ENCODE peak calls at places on chromosomes 16 and 17, in ten cellular contexts. Q is ascending aorta, H is choroid plexus epithelial cell, X is lower leg skin, R is lower lobe of right lung, U is fibroblast of the aortic adventitia, Z is H1, P is AG04450, A is heart right ventricle, E is GM12865. V is an unnamed sample.

GRCh38 chr17:63641678-63642077 is 19.5 kb downstream of the MAP3K3 start:
- DNase-seq in Q (no peak), H (no peak), X (peak), R (no peak), U (no peak), Z (no peak), P (no peak), A (peak), E (no peak), V (no peak)

GRCh38 chr16:5058476-5058875 is 7.3 kb downstream of the C16orf89 start:
- DNase-seq in Q (no peak), H (peak), X (no peak), R (no peak), U (no peak), Z (peak), P (no peak), A (peak), E (no peak), V (peak)

GRCh38 chr17:143785-144281 is 6.5 kb downstream of the SCGB1C2 start:
- DNase-seq in Q (peak), H (peak), X (peak), R (peak), U (peak), Z (peak), P (peak), A (peak), E (peak), V (peak)

GRCh38 chr17:35372846-35373531 is 432 bp downstream of the SLFN11 start:
- DNase-seq in Q (no peak), H (no peak), X (no peak), R (peak), U (peak), Z (no peak), P (no peak), A (no peak), E (peak), V (peak)

GRCh38 chr16:88337021-88337420 is 45.7 kb upstream of the ZNF469 start:
- DNase-seq in Q (no peak), H (peak), X (no peak), R (no peak), U (no peak), Z (no peak), P (no peak), A (no peak), E (no peak), V (no peak)

GRCh38 chr16:70695351-70696070 is 9.7 kb upstream of the MTSS2 start:
- DNase-seq in Q (no peak), H (peak), X (no peak), R (peak), U (no peak), Z (no peak), P (no peak), A (peak), E (no peak), V (no peak)

GRCh38 chr17:77591231-77591785 is 367.2 kb upstream of the TNRC6C start:
- DNase-seq in Q (no peak), H (no peak), X (no peak), R (no peak), U (no peak), Z (no peak), P (no peak), A (no peak), E (no peak), V (no peak)

GRCh38 chr17:39541652-39542051 is 66.1 kb downstream of the NEUROD2 start:
- DNase-seq in Q (peak), H (no peak), X (no peak), R (no peak), U (no peak), Z (no peak), P (no peak), A (no peak), E (no peak), V (no peak)

GRCh38 chr17:45143767-45144198 is 4.5 kb upstream of the HEXIM1 start:
- DNase-seq in Q (peak), H (peak), X (peak), R (peak), U (peak), Z (no peak), P (no peak), A (peak), E (no peak), V (peak)

GRCh38 chr16:84239910-84240309 is at the start of gene KCNG4:
- DNase-seq in Q (no peak), H (no peak), X (no peak), R (no peak), U (no peak), Z (no peak), P (no peak), A (no peak), E (no peak), V (no peak)

GRCh38 chr16:79767597-79768280 is 167.2 kb upstream of the MAF start:
- DNase-seq in Q (no peak), H (peak), X (no peak), R (no peak), U (peak), Z (no peak), P (no peak), A (no peak), E (peak), V (peak)
- TF ChIP-seq CTCF in Q (no peak), H (peak), X (no peak), R (no peak), U (no peak), Z (peak), P (peak), A (peak), E (peak), V (peak)

DNA sequence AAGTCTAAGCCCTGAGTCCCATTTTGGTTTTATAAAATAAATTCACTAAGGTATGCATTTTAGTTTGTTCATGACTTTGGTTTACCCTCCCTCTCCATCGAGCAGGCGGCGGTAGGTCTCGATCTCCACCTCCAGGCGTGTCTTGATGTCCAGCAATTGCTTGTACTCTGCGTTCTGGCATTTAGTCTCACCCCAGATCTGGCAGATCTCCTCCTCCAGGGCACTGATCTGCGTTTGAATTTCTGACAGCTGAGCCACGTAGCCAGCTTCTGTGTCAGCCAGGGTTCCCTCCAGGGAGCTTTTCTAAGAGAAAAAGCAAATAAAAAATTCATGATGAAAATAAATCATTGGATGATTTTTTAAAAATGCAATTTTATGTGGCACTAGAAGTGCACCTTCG is 4.2 kb downstream of the KRT24 start:
- DNase-seq in Q (no peak), H (no peak), X (no peak), R (no peak), U (no peak), Z (no peak), P (no peak), A (no peak), E (no peak), V (no peak)
- H3K4me3 ChIP-seq in Q (no peak), H (no peak), X (no peak), R (no peak), U (no peak), Z (no peak), P (no peak), A (no peak), E (no peak), V (no peak)

DNA sequence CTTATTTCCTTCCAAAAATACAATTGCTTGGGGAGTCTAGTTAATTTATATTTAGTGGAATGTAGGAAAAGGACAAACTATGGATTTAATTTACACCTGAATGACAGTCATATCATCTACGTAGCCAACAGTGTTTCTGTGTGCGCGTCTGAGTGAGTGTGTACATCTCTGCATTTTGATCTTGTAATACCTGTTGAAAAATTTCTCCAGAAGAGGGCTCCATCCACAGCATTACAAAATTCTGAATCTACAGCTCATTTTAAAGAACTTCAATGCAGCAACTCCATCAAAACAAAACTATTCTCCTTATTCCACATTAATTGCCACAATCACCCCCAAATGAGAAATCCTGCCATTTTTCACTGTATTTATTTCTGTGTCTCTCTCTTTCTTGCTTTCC is 3.9 kb downstream of the CDH13 start:
- DNase-seq in Q (no peak), H (peak), X (no peak), R (no peak), U (peak), Z (no peak), P (no peak), A (no peak), E (no peak), V (peak)
- TF ChIP-seq CTCF in Q (no peak), H (peak), X (no peak), R (no peak), U (peak), Z (no peak), P (peak), A (peak), E (no peak), V (peak)

DNA sequence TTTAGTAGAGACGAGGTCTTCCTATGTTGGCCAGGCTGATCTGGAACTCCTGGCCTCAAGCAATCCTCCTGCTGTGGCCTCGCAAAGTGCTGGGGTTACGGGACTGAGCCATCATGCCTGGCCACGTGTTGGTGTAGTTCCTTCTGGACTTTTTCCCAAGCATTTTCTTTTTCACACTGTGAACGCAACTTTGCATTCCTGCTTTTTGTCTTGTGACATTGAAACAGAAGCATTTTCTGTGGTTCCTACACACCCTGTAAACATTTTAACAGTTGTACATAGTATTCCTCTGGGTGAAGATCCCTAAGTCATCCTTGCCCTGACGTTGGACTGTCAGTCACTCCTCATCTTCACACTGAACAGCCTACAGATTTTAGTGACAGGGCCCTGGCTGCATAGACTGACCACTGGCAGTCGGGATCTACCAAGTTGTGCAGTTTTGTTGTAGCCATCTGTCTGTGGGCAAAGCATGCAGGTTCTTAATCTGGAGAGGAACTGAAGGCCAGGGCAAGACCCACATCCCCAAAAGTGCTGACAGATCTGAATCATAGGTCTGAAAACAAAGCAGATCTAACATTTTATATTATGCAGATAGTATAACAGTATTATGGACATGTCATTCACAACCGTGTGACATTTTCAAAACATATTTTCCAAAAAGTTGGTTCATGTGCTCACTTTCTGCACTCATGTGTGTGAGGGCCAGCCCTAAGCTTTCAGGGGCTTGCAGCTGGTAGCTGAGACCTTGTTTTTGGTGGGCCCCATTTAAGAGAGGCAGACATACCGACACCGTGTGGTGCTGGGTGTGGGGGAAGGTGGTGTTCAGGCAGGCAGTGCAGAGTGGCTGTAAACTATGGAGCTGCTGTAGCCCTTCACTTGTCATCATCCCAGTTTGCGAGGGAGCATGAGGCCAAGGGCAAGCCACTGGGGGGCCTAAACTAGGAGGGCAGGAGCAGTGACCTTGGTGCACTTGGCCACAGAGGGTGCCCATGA is 59.9 kb downstream of the EPN2 start:
- DNase-seq in Q (no peak), H (no peak), X (no peak), R (no peak), U (no peak), Z (no peak), P (no peak), A (no peak), E (no peak), V (no peak)
- H3K4me3 ChIP-seq in Q (no peak), H (no peak), X (no peak), R (no peak), U (no peak), Z (no peak), P (no peak), A (no peak), E (no peak), V (no peak)

DNA sequence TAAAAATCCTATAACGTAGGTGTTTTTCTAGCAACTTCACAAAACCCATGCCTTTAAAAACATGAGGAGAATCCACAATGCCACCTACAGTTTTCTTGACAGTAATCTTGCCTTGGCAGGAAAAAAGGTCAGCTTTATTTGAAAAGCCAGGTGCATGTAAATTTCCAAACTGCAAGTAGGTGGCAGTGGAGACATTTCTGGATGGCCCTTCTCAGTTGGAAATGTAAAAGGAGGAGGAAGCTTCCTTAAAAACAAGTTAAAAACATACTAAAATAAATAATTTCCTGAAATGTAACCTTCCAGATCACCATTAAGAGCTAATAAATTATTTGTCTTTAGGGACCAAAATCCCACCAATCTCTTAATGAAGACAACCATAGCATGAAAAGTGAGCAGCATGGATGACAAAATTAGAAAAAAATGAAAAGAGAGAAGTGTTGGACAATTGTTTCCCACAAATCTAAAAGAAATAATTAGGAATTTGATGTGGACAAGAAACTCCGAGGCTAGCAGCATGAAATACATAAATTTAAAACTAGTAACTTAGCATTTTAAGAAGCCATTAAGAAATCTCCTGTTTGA is 152.2 kb downstream of the SNX11 start:
- DNase-seq in Q (no peak), H (peak), X (no peak), R (no peak), U (peak), Z (no peak), P (no peak), A (no peak), E (peak), V (peak)
- TF ChIP-seq CTCF in Q (no peak), H (peak), X (no peak), R (peak), U (peak), Z (peak), P (peak), A (peak), E (peak), V (peak)

GRCh38 chr16:48596326-48596725 is 13.7 kb downstream of the N4BP1 start:
- DNase-seq in Q (no peak), H (no peak), X (no peak), R (no peak), U (no peak), Z (no peak), P (no peak), A (no peak), E (peak), V (no peak)

GRCh38 chr16:48592839-48593429 is 17.0 kb downstream of the N4BP1 start:
- DNase-seq in Q (no peak), H (no peak), X (no peak), R (no peak), U (no peak), Z (no peak), P (no peak), A (no peak), E (no peak), V (peak)

GRCh38 chr16:48602357-48603014 is 7.5 kb downstream of the N4BP1 start:
- DNase-seq in Q (no peak), H (no peak), X (no peak), R (no peak), U (no peak), Z (no peak), P (no peak), A (no peak), E (no peak), V (no peak)

GRCh38 chr16:48591976-48592375 is 18.0 kb downstream of the N4BP1 start:
- DNase-seq in Q (no peak), H (no peak), X (no peak), R (no peak), U (no peak), Z (no peak), P (no peak), A (peak), E (no peak), V (no peak)

DNA sequence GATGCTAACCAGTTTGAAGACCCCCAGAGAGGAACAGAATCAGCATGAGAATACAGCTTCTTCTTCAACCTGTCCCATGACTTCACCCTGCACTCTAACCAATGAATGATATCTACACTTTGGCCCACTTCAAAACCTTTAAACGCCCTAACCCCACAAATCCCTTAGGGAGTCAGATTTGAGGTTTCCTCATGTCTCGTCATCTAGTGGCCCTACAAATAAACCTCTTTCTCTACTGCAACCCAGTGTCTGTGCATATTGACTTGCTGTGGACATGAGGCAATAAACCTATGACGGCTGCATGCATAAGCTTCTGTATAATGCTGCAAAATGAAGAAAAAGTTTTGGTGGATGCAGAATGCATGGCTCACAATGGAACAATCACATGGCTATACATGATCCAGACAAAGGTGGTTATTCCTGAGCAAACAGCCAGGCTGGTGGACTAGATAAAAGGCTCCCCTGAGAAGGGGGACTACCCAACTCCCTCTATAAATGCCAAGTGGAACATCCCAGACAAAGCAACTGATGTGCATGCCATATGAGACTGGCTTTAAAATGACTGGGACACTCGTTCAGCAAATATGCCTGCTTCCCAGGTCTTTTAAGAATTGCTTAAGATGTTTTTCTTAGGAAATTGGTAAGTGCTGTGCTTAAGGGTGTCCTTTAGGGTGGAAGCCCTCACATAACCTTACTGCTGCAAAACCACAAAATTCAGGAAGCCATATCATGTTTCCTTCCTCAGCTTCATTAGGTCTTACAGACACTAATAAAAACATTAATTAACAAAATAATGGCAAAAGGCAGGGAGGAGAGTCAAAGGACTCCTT is 12.2 kb downstream of the N4BP1 start:
- DNase-seq in Q (no peak), H (peak), X (no peak), R (no peak), U (no peak), Z (no peak), P (no peak), A (no peak), E (no peak), V (peak)
- H3K4me3 ChIP-seq in Q (no peak), H (no peak), X (no peak), R (no peak), U (no peak), Z (no peak), P (no peak), A (no peak), E (no peak), V (no peak)

GRCh38 chr16:28924762-28925385 is at the start of gene RABEP2:
- DNase-seq in Q (peak), H (peak), X (peak), R (peak), U (peak), Z (peak), P (peak), A (peak), E (peak), V (peak)
- TF ChIP-seq CTCF in Q (no peak), H (no peak), X (no peak), R (no peak), U (no peak), Z (no peak), P (no peak), A (no peak), E (no peak), V (no peak)

GRCh38 chr16:73214825-73215481 is 167.0 kb upstream of the ZFHX3 start:
- DNase-seq in Q (peak), H (no peak), X (peak), R (no peak), U (peak), Z (no peak), P (peak), A (no peak), E (no peak), V (peak)
- H3K4me3 ChIP-seq in Q (no peak), H (no peak), X (no peak), R (no peak), U (no peak), Z (no peak), P (no peak), A (no peak), E (no peak), V (no peak)